ENCODE peak calls at places on chromosomes 5 and 9, in ten cellular contexts. One of them, this sample, is unnamed.

GRCh38 chr5:171226096-171226495 is 83.0 kb upstream of the TLX3 start:
- DNase-seq in adrenal gland: no peak
- DNase-seq in epithelial cell of proximal tubule: no peak
- DNase-seq in right cardiac atrium: no peak
- DNase-seq in CD8-positive, alpha-beta T cell: no peak
- DNase-seq in SJSA1: no peak
- DNase-seq in brain microvascular endothelial cell: no peak
- DNase-seq in left ventricle myocardium inferior: no peak
- DNase-seq in Peyer's patch: no peak
- DNase-seq in kidney: no peak
- DNase-seq in this sample: no peak

GRCh38 chr9:98007251-98007928 is 24.2 kb downstream of the ANP32B start:
- DNase-seq in adrenal gland: no peak
- DNase-seq in Peyer's patch: no peak
- DNase-seq in epithelial cell of proximal tubule: no peak
- DNase-seq in kidney: no peak
- DNase-seq in SJSA1: no peak
- DNase-seq in CD8-positive, alpha-beta T cell: no peak
- DNase-seq in left ventricle myocardium inferior: no peak
- DNase-seq in brain microvascular endothelial cell: no peak
- DNase-seq in right cardiac atrium: no peak
- DNase-seq in this sample: no peak

GRCh38 chr9:98370300-98370975 is 115.0 kb upstream of the TBC1D2 start:
- DNase-seq in left ventricle myocardium inferior: no peak
- DNase-seq in kidney: no peak
- DNase-seq in CD8-positive, alpha-beta T cell: no peak
- DNase-seq in adrenal gland: no peak
- DNase-seq in brain microvascular endothelial cell: no peak
- DNase-seq in SJSA1: no peak
- DNase-seq in epithelial cell of proximal tubule: no peak
- DNase-seq in right cardiac atrium: no peak
- DNase-seq in Peyer's patch: no peak
- DNase-seq in this sample: no peak

GRCh38 chr9:93096131-93096802 is at the start of gene CARD19:
- DNase-seq in brain microvascular endothelial cell: no peak
- DNase-seq in left ventricle myocardium inferior: peak; percentile 59
- DNase-seq in adrenal gland: peak; percentile 69
- DNase-seq in Peyer's patch: peak; percentile 78
- DNase-seq in SJSA1: peak; percentile 54
- DNase-seq in kidney: no peak
- DNase-seq in CD8-positive, alpha-beta T cell: peak; percentile 51
- DNase-seq in right cardiac atrium: no peak
- DNase-seq in epithelial cell of proximal tubule: no peak
- DNase-seq in this sample: no peak

GRCh38 chr5:10030219-10030831 is 219.4 kb downstream of the ATPSCKMT start:
- DNase-seq in SJSA1: peak; percentile 34
- DNase-seq in CD8-positive, alpha-beta T cell: no peak
- DNase-seq in kidney: no peak
- DNase-seq in brain microvascular endothelial cell: peak; percentile 53
- DNase-seq in adrenal gland: no peak
- DNase-seq in epithelial cell of proximal tubule: no peak
- DNase-seq in left ventricle myocardium inferior: no peak
- DNase-seq in right cardiac atrium: no peak
- DNase-seq in Peyer's patch: no peak
- DNase-seq in this sample: no peak

GRCh38 chr5:107372723-107373487 is 297.8 kb downstream of the EFNA5 start:
- DNase-seq in adrenal gland: no peak
- DNase-seq in CD8-positive, alpha-beta T cell: no peak
- DNase-seq in brain microvascular endothelial cell: no peak
- DNase-seq in kidney: no peak
- DNase-seq in right cardiac atrium: no peak
- DNase-seq in epithelial cell of proximal tubule: no peak
- DNase-seq in Peyer's patch: no peak
- DNase-seq in left ventricle myocardium inferior: no peak
- DNase-seq in SJSA1: no peak
- DNase-seq in this sample: no peak

GRCh38 chr9:116990592-116990991 is 303.5 kb downstream of the TRIM32 start:
- DNase-seq in right cardiac atrium: no peak
- DNase-seq in kidney: no peak
- DNase-seq in CD8-positive, alpha-beta T cell: no peak
- DNase-seq in Peyer's patch: no peak
- DNase-seq in SJSA1: no peak
- DNase-seq in adrenal gland: no peak
- DNase-seq in epithelial cell of proximal tubule: peak; percentile 23
- DNase-seq in brain microvascular endothelial cell: no peak
- DNase-seq in left ventricle myocardium inferior: no peak
- DNase-seq in this sample: no peak

GRCh38 chr9:135544981-135545635 is 818 bp upstream of the OBP2A start:
- DNase-seq in left ventricle myocardium inferior: no peak
- DNase-seq in CD8-positive, alpha-beta T cell: no peak
- DNase-seq in brain microvascular endothelial cell: no peak
- DNase-seq in adrenal gland: no peak
- DNase-seq in right cardiac atrium: no peak
- DNase-seq in epithelial cell of proximal tubule: no peak
- DNase-seq in Peyer's patch: peak; percentile 24
- DNase-seq in SJSA1: no peak
- DNase-seq in kidney: no peak
- DNase-seq in this sample: no peak

GRCh38 chr5:134649163-134649916 is 755 bp downstream of the SEC24A start:
- DNase-seq in CD8-positive, alpha-beta T cell: no peak
- DNase-seq in adrenal gland: no peak
- DNase-seq in brain microvascular endothelial cell: no peak
- DNase-seq in left ventricle myocardium inferior: no peak
- DNase-seq in epithelial cell of proximal tubule: no peak
- DNase-seq in kidney: peak; percentile 85
- DNase-seq in SJSA1: peak; percentile 38
- DNase-seq in right cardiac atrium: peak; percentile 75
- DNase-seq in Peyer's patch: no peak
- DNase-seq in this sample: no peak

GRCh38 chr9:104094534-104095020 is 468 bp downstream of the SMC2 start:
- DNase-seq in brain microvascular endothelial cell: no peak
- DNase-seq in Peyer's patch: no peak
- DNase-seq in CD8-positive, alpha-beta T cell: no peak
- DNase-seq in adrenal gland: no peak
- DNase-seq in left ventricle myocardium inferior: no peak
- DNase-seq in right cardiac atrium: no peak
- DNase-seq in SJSA1: peak; percentile 44
- DNase-seq in epithelial cell of proximal tubule: no peak
- DNase-seq in kidney: no peak
- DNase-seq in this sample: no peak

GRCh38 chr9:104091708-104092107 is 2.4 kb upstream of the SMC2 start:
- DNase-seq in CD8-positive, alpha-beta T cell: no peak
- DNase-seq in adrenal gland: peak; percentile 20
- DNase-seq in epithelial cell of proximal tubule: no peak
- DNase-seq in right cardiac atrium: no peak
- DNase-seq in brain microvascular endothelial cell: peak; percentile 67
- DNase-seq in left ventricle myocardium inferior: no peak
- DNase-seq in Peyer's patch: no peak
- DNase-seq in kidney: no peak
- DNase-seq in SJSA1: peak; percentile 19
- DNase-seq in this sample: no peak

GRCh38 chr9:104093647-104094533 is at the start of gene SMC2:
- DNase-seq in adrenal gland: peak; percentile 92
- DNase-seq in left ventricle myocardium inferior: peak; percentile 95
- DNase-seq in SJSA1: peak; percentile 98
- DNase-seq in epithelial cell of proximal tubule: peak; percentile 53
- DNase-seq in Peyer's patch: peak; percentile 96
- DNase-seq in CD8-positive, alpha-beta T cell: peak; percentile 91
- DNase-seq in brain microvascular endothelial cell: peak; percentile 93
- DNase-seq in kidney: peak; percentile 96
- DNase-seq in right cardiac atrium: peak; percentile 98
- DNase-seq in this sample: peak; percentile 69

GRCh38 chr9:104092192-104092591 is 1.9 kb upstream of the SMC2 start:
- DNase-seq in epithelial cell of proximal tubule: no peak
- DNase-seq in SJSA1: peak; percentile 2
- DNase-seq in left ventricle myocardium inferior: no peak
- DNase-seq in right cardiac atrium: no peak
- DNase-seq in Peyer's patch: no peak
- DNase-seq in adrenal gland: no peak
- DNase-seq in kidney: no peak
- DNase-seq in brain microvascular endothelial cell: no peak
- DNase-seq in CD8-positive, alpha-beta T cell: no peak
- DNase-seq in this sample: no peak

DNA sequence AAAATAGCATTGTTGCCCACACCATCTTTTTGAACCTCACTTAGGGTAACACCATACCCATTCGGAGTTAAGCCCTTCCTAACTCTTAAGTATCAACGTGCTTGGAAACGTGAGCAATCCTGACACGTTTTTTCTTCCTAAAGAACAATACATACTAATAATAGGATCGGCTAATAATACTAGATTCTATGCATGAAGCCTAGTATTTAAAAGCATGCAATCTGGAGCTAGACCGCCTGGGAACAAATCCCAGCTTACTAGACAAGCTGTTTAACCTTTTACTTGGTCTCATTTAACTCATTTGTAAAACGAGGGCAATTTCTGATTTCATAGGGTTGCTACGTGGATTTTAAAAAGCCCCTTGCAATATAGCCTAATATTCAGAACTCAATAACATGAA is 947 bp upstream of the SMC2 start:
- DNase-seq in epithelial cell of proximal tubule: no peak
- DNase-seq in left ventricle myocardium inferior: no peak
- DNase-seq in right cardiac atrium: no peak
- DNase-seq in SJSA1: no peak
- DNase-seq in brain microvascular endothelial cell: peak; percentile 12
- DNase-seq in CD8-positive, alpha-beta T cell: no peak
- DNase-seq in kidney: no peak
- DNase-seq in adrenal gland: no peak
- DNase-seq in Peyer's patch: no peak
- DNase-seq in this sample: peak; percentile 27
- H3K4me3 ChIP-seq in epithelial cell of proximal tubule: peak overlapping the region; percentile 78
- H3K4me3 ChIP-seq in left ventricle myocardium inferior: peak overlapping the region; percentile 77
- H3K4me3 ChIP-seq in right cardiac atrium: peak overlapping the region; percentile 87
- H3K4me3 ChIP-seq in SJSA1: peak overlapping the region; percentile 61
- H3K4me3 ChIP-seq in brain microvascular endothelial cell: peak overlapping the region; percentile 80
- H3K4me3 ChIP-seq in CD8-positive, alpha-beta T cell: peak overlapping the region; percentile 58
- H3K4me3 ChIP-seq in kidney: peak overlapping the region; percentile 98
- H3K4me3 ChIP-seq in adrenal gland: peak overlapping the region; percentile 5
- H3K4me3 ChIP-seq in Peyer's patch: peak overlapping the region; percentile 78
- H3K4me3 ChIP-seq in this sample: peak overlapping the region; percentile 85

GRCh38 chr5:167820266-167820988 is 471.0 kb upstream of the WWC1 start:
- DNase-seq in CD8-positive, alpha-beta T cell: no peak
- DNase-seq in right cardiac atrium: no peak
- DNase-seq in adrenal gland: no peak
- DNase-seq in kidney: no peak
- DNase-seq in left ventricle myocardium inferior: no peak
- DNase-seq in epithelial cell of proximal tubule: no peak
- DNase-seq in SJSA1: no peak
- DNase-seq in brain microvascular endothelial cell: no peak
- DNase-seq in Peyer's patch: no peak
- DNase-seq in this sample: no peak
- H3K4me3 ChIP-seq in CD8-positive, alpha-beta T cell: no peak overlapping the region
- H3K4me3 ChIP-seq in right cardiac atrium: no peak overlapping the region
- H3K4me3 ChIP-seq in adrenal gland: no peak overlapping the region
- H3K4me3 ChIP-seq in kidney: no peak overlapping the region
- H3K4me3 ChIP-seq in left ventricle myocardium inferior: no peak overlapping the region
- H3K4me3 ChIP-seq in epithelial cell of proximal tubule: no peak overlapping the region
- H3K4me3 ChIP-seq in SJSA1: no peak overlapping the region
- H3K4me3 ChIP-seq in brain microvascular endothelial cell: no peak overlapping the region
- H3K4me3 ChIP-seq in Peyer's patch: no peak overlapping the region
- H3K4me3 ChIP-seq in this sample: no peak overlapping the region

GRCh38 chr9:109478665-109479380 is 19.3 kb downstream of the PTPN3 start:
- DNase-seq in brain microvascular endothelial cell: no peak
- DNase-seq in adrenal gland: no peak
- DNase-seq in Peyer's patch: no peak
- DNase-seq in epithelial cell of proximal tubule: no peak
- DNase-seq in kidney: no peak
- DNase-seq in right cardiac atrium: no peak
- DNase-seq in left ventricle myocardium inferior: no peak
- DNase-seq in CD8-positive, alpha-beta T cell: no peak
- DNase-seq in SJSA1: no peak
- DNase-seq in this sample: no peak
- H3K4me3 ChIP-seq in brain microvascular endothelial cell: no peak overlapping the region
- H3K4me3 ChIP-seq in adrenal gland: no peak overlapping the region
- H3K4me3 ChIP-seq in Peyer's patch: no peak overlapping the region
- H3K4me3 ChIP-seq in epithelial cell of proximal tubule: no peak overlapping the region
- H3K4me3 ChIP-seq in kidney: no peak overlapping the region
- H3K4me3 ChIP-seq in right cardiac atrium: no peak overlapping the region
- H3K4me3 ChIP-seq in left ventricle myocardium inferior: no peak overlapping the region
- H3K4me3 ChIP-seq in CD8-positive, alpha-beta T cell: no peak overlapping the region
- H3K4me3 ChIP-seq in SJSA1: no peak overlapping the region
- H3K4me3 ChIP-seq in this sample: no peak overlapping the region

GRCh38 chr5:146213210-146213838 is 9.9 kb downstream of the RBM27 start:
- DNase-seq in adrenal gland: no peak
- DNase-seq in Peyer's patch: no peak
- DNase-seq in right cardiac atrium: no peak
- DNase-seq in kidney: no peak
- DNase-seq in brain microvascular endothelial cell: peak; percentile 9
- DNase-seq in left ventricle myocardium inferior: no peak
- DNase-seq in SJSA1: no peak
- DNase-seq in epithelial cell of proximal tubule: peak; percentile 20
- DNase-seq in CD8-positive, alpha-beta T cell: no peak
- DNase-seq in this sample: peak; percentile 69

GRCh38 chr5:146206257-146206656 is 2.9 kb downstream of the RBM27 start:
- DNase-seq in brain microvascular endothelial cell: no peak
- DNase-seq in left ventricle myocardium inferior: no peak
- DNase-seq in SJSA1: no peak
- DNase-seq in adrenal gland: no peak
- DNase-seq in Peyer's patch: no peak
- DNase-seq in right cardiac atrium: no peak
- DNase-seq in CD8-positive, alpha-beta T cell: no peak
- DNase-seq in epithelial cell of proximal tubule: no peak
- DNase-seq in kidney: no peak
- DNase-seq in this sample: no peak

GRCh38 chr5:146205499-146206202 is 2.2 kb downstream of the RBM27 start:
- DNase-seq in CD8-positive, alpha-beta T cell: no peak
- DNase-seq in brain microvascular endothelial cell: no peak
- DNase-seq in kidney: no peak
- DNase-seq in Peyer's patch: no peak
- DNase-seq in right cardiac atrium: no peak
- DNase-seq in left ventricle myocardium inferior: no peak
- DNase-seq in SJSA1: no peak
- DNase-seq in epithelial cell of proximal tubule: no peak
- DNase-seq in adrenal gland: no peak
- DNase-seq in this sample: no peak

GRCh38 chr5:146203872-146204192 is 427 bp downstream of the RBM27 start:
- DNase-seq in Peyer's patch: no peak
- DNase-seq in epithelial cell of proximal tubule: no peak
- DNase-seq in adrenal gland: no peak
- DNase-seq in left ventricle myocardium inferior: no peak
- DNase-seq in right cardiac atrium: no peak
- DNase-seq in CD8-positive, alpha-beta T cell: peak; percentile 30
- DNase-seq in SJSA1: no peak
- DNase-seq in brain microvascular endothelial cell: no peak
- DNase-seq in kidney: no peak
- DNase-seq in this sample: no peak

DNA sequence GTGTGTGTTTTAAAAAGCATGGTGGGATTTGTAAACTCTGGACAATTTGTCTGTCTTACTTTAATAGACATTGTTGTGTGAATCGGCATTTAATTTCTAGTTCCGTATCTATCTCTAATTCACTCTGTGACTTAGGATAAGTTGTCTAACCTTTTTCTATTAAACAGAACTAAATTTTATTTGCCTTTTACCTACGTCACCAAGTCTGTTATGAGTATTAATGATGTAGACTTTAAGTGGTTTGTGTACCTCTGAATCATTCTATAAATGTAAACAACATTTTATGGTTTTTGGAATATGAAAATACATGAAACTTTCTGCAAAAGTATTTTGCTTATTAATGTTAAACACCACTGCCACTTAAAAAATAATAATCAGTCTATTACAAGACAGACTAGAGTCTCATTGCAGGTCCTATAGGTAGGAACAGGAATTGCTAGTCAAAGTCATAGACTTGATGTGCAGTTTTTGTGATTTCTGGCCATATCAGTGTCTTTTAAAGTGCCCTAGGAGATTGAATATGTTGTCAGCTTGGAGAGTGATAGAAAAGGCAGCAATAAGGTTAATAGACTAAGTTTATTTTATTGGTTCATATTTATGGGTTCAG is 5.6 kb downstream of the RBM27 start:
- DNase-seq in epithelial cell of proximal tubule: no peak
- DNase-seq in brain microvascular endothelial cell: no peak
- DNase-seq in Peyer's patch: no peak
- DNase-seq in right cardiac atrium: no peak
- DNase-seq in left ventricle myocardium inferior: no peak
- DNase-seq in adrenal gland: no peak
- DNase-seq in CD8-positive, alpha-beta T cell: no peak
- DNase-seq in SJSA1: no peak
- DNase-seq in kidney: no peak
- DNase-seq in this sample: no peak
- H3K4me3 ChIP-seq in epithelial cell of proximal tubule: no peak overlapping the region
- H3K4me3 ChIP-seq in brain microvascular endothelial cell: no peak overlapping the region
- H3K4me3 ChIP-seq in Peyer's patch: no peak overlapping the region
- H3K4me3 ChIP-seq in right cardiac atrium: no peak overlapping the region
- H3K4me3 ChIP-seq in left ventricle myocardium inferior: no peak overlapping the region
- H3K4me3 ChIP-seq in adrenal gland: no peak overlapping the region
- H3K4me3 ChIP-seq in CD8-positive, alpha-beta T cell: no peak overlapping the region
- H3K4me3 ChIP-seq in SJSA1: no peak overlapping the region
- H3K4me3 ChIP-seq in kidney: no peak overlapping the region
- H3K4me3 ChIP-seq in this sample: no peak overlapping the region